ENCODE peak calls at places on chromosomes 1 and 21, in ten cellular contexts. J, Y, Z, K, B, M, G, C, W and T are unnamed samples.

GRCh38 chr1:1119272-1119890 is 3.5 kb upstream of the C1orf159 start:
- DNase-seq in J (no peak), Y (no peak), K (no peak), G (no peak), C (no peak), B (no peak), Z (no peak), W (no peak), M (no peak), T (no peak)

GRCh38 chr1:246587606-246588005 is 21.4 kb downstream of the CNST start:
- DNase-seq in J (peak), W (no peak), Y (no peak), K (no peak), C (peak), M (no peak), B (peak), G (no peak), Z (peak), T (no peak)

GRCh38 chr1:216111842-216112241 is 311.4 kb downstream of the USH2A start:
- DNase-seq in J (peak), Y (no peak), W (no peak), B (no peak), G (no peak), Z (no peak), M (no peak), K (no peak), C (no peak), T (no peak)

GRCh38 chr1:40652452-40652851 is 13.0 kb downstream of the RIMS3 start:
- DNase-seq in C (no peak), K (no peak), G (no peak), J (no peak), B (no peak), W (no peak), M (no peak), Z (no peak), Y (no peak), T (no peak)

GRCh38 chr1:8767006-8767405 is 50.4 kb downstream of the RERE start:
- DNase-seq in J (no peak), G (no peak), B (peak), W (no peak), Z (no peak), C (no peak), Y (no peak), K (no peak), M (no peak), T (no peak)

GRCh38 chr1:45455162-45455561 is 35.8 kb downstream of the TESK2 start:
- DNase-seq in W (no peak), M (no peak), C (no peak), G (no peak), Z (no peak), K (no peak), J (peak), Y (peak), B (no peak), T (no peak)

GRCh38 chr1:14755518-14756252 is 157.2 kb downstream of the KAZN start:
- DNase-seq in W (no peak), J (no peak), B (no peak), G (no peak), Y (no peak), M (peak), Z (peak), C (no peak), K (no peak), T (no peak)

GRCh38 chr1:167185062-167185461 is 35.6 kb upstream of the POU2F1 start:
- DNase-seq in C (no peak), G (no peak), Z (no peak), W (no peak), J (no peak), M (no peak), B (no peak), Y (no peak), K (no peak), T (no peak)

GRCh38 chr1:168266644-168267186 is 14.0 kb upstream of the TBX19 start:
- DNase-seq in J (no peak), K (no peak), C (peak), G (no peak), W (no peak), Y (no peak), B (no peak), M (no peak), Z (no peak), T (no peak)

GRCh38 chr1:106554294-106554693 is 502.2 kb upstream of the PRMT6 start:
- DNase-seq in Y (no peak), G (no peak), Z (peak), M (no peak), W (no peak), C (peak), J (no peak), B (no peak), K (no peak), T (no peak)

GRCh38 chr1:53547321-53547720 is 88.1 kb downstream of the DMRTB1 start:
- DNase-seq in M (no peak), B (no peak), W (no peak), Y (no peak), J (no peak), Z (no peak), C (no peak), K (no peak), G (no peak), T (no peak)

GRCh38 chr1:231690072-231690471 is 63.5 kb downstream of the DISC1 start:
- DNase-seq in B (peak), W (no peak), K (no peak), Y (peak), M (peak), J (no peak), Z (no peak), C (no peak), G (no peak), T (no peak)

GRCh38 chr1:101108123-101108522 is 82.5 kb upstream of the DPH5 start:
- DNase-seq in B (peak), W (no peak), G (no peak), J (no peak), Z (peak), K (no peak), C (no peak), M (no peak), Y (no peak), T (no peak)

GRCh38 chr21:42829954-42830353 is 49.4 kb downstream of the WDR4 start:
- DNase-seq in J (no peak), Z (no peak), K (no peak), B (no peak), C (no peak), G (no peak), Y (no peak), W (no peak), M (no peak), T (no peak)

GRCh38 chr1:62295921-62296451 is 23.2 kb downstream of the KANK4 start:
- DNase-seq in W (peak), M (peak), J (peak), K (peak), B (no peak), G (no peak), Z (peak), C (peak), Y (no peak), T (peak)

GRCh38 chr1:2502661-2503553 is 23.5 kb downstream of the PANK4 start:
- DNase-seq in J (no peak), K (no peak), Z (no peak), W (no peak), B (no peak), Y (no peak), G (no peak), C (no peak), M (no peak), T (no peak)

GRCh38 chr1:21680918-21681317 is 11.8 kb upstream of the RAP1GAP start:
- DNase-seq in K (no peak), Y (no peak), B (no peak), J (peak), W (no peak), Z (no peak), C (peak), G (no peak), M (no peak), T (no peak)

GRCh38 chr1:38258085-38258484 is 211.5 kb upstream of the POU3F1 start:
- DNase-seq in Z (no peak), W (no peak), M (no peak), G (no peak), B (no peak), K (no peak), Y (no peak), J (no peak), C (no peak), T (no peak)

GRCh38 chr21:39036581-39036980 is 146.7 kb downstream of the PSMG1 start:
- DNase-seq in M (no peak), Y (no peak), K (no peak), G (no peak), Z (no peak), W (no peak), B (no peak), C (no peak), J (no peak), T (no peak)

GRCh38 chr1:21344098-21344749 is 54.0 kb upstream of the ECE1 start:
- DNase-seq in G (no peak), J (no peak), K (no peak), B (no peak), Y (no peak), M (no peak), W (no peak), Z (no peak), C (no peak), T (no peak)

GRCh38 chr1:11380500-11380899 is 98.5 kb upstream of the DISP3 start:
- DNase-seq in K (no peak), Z (no peak), J (no peak), G (no peak), Y (no peak), C (no peak), W (no peak), M (no peak), B (no peak), T (no peak)

GRCh38 chr1:26155370-26156284 is 3.3 kb upstream of the FAM110D start:
- DNase-seq in W (no peak), G (no peak), Z (no peak), C (no peak), Y (peak), J (no peak), K (no peak), B (no peak), M (no peak), T (peak)

GRCh38 chr1:76948846-76949245 is 81.6 kb downstream of the ST6GALNAC5 start:
- DNase-seq in Y (no peak), B (no peak), G (no peak), Z (peak), K (no peak), M (no peak), C (no peak), J (no peak), W (no peak), T (no peak)

GRCh38 chr1:10671090-10671489 is 125.4 kb downstream of the CASZ1 start:
- DNase-seq in W (no peak), C (no peak), M (no peak), G (no peak), Y (no peak), B (no peak), K (no peak), J (no peak), Z (no peak), T (no peak)

GRCh38 chr1:17141441-17142197 is 22.4 kb upstream of the PADI2 start:
- DNase-seq in W (peak), B (no peak), J (no peak), Y (no peak), K (no peak), G (no peak), M (no peak), Z (no peak), C (no peak), T (no peak)

GRCh38 chr1:156152628-156153027 is 757 bp upstream of the SEMA4A start:
- DNase-seq in Y (no peak), Z (no peak), M (no peak), J (no peak), K (no peak), C (no peak), B (no peak), W (no peak), G (no peak), T (no peak)

GRCh38 chr1:162689745-162690671 is 57.7 kb downstream of the DDR2 start:
- DNase-seq in Z (no peak), C (peak), J (peak), G (no peak), K (no peak), M (no peak), W (no peak), B (peak), Y (no peak), T (no peak)

GRCh38 chr1:173429517-173430477 is 47.3 kb upstream of the PRDX6 start:
- DNase-seq in B (peak), Z (peak), C (peak), Y (peak), J (peak), M (peak), K (peak), W (no peak), G (peak), T (peak)
- TF ChIP-seq CTCF in B (peak), Z (peak), C (peak), Y (peak), J (peak), M (peak), K (peak), W (peak), G (no peak), T (no peak)

GRCh38 chr21:45419162-45419561 is 14.2 kb downstream of the COL18A1 start:
- DNase-seq in Z (no peak), W (no peak), B (no peak), K (peak), C (no peak), G (no peak), M (no peak), J (no peak), Y (no peak), T (no peak)
- H3K4me2 ChIP-seq in Z (no peak), W (no peak), B (no peak), K (no peak), C (no peak), G (no peak), M (no peak), J (no peak), Y (no peak), T (no peak)

GRCh38 chr1:159279754-159280153 is 22.4 kb upstream of the FCER1A start:
- DNase-seq in J (no peak), Y (no peak), Z (no peak), M (no peak), C (no peak), G (no peak), B (no peak), K (no peak), W (no peak), T (no peak)

GRCh38 chr1:159275891-159276290 is 26.2 kb upstream of the FCER1A start:
- DNase-seq in G (no peak), B (no peak), M (no peak), W (no peak), Y (no peak), J (no peak), C (no peak), Z (no peak), K (no peak), T (no peak)
- TF ChIP-seq CTCF in G (no peak), B (no peak), M (no peak), W (no peak), Y (no peak), J (no peak), C (no peak), Z (no peak), K (no peak), T (no peak)

DNA sequence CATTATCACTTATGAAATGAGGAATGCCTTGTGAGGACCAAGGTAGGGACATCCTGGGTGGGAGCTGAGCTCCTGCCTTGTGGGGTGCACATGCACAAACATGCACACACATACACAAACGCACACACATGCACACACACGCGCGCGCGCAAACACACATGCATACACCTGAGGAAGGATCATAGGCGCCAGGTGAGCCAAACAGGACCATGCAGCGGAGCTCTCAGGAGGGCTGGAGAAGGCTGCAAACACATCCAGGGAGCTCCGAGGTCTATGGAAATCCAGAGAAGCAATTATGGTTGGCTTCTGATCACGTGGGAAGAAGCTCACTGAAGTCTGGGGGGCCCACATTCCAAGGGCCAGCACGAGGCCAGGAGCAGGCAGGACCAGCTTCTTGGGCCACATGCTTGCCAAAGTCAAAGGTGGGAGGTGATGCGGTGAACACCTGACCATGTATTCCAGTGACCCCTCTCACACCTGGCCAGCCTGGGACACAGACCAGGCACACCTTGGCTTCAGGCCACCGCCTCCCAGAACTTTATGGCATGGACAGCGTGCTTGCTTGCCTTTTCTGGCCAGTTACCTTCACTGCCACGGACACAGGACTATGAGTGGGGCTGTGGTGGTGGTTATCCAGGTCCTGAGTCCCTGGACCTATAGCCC is 13.6 kb downstream of the GPR137B start:
- DNase-seq in C (no peak), B (no peak), J (no peak), M (no peak), G (no peak), Y (no peak), Z (no peak), K (no peak), W (no peak), T (no peak)
- H3K4me2 ChIP-seq in C (no peak), B (no peak), J (no peak), M (no peak), G (no peak), Y (no peak), Z (no peak), K (no peak), W (peak), T (no peak)

DNA sequence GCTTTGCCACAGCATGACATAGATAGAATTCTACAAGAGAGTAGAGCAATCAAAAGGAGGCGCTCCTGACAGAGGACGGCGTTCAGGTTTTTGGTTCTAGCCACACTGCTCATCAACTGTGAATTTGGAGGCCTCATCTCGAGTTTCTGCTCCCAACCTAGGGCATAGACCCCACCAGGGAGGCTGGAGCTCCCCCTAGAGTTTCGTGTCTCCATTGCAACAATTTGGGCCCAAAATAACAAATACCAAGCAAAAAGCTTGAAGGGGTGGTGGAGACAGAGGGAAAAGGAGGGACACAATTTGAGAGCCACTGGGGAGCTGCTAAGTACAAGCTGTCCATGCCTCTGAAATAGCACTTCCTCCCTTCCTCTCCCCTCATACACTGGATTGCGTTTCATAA is 297.0 kb downstream of the GPATCH2 start:
- DNase-seq in K (peak), M (peak), Y (peak), W (no peak), J (peak), C (no peak), Z (peak), G (no peak), B (no peak), T (peak)
- TF ChIP-seq CTCF in K (peak), M (peak), Y (peak), W (peak), J (peak), C (peak), Z (peak), G (peak), B (no peak), T (peak)

GRCh38 chr1:161119379-161120061 is 1.6 kb downstream of the NIT1 start:
- DNase-seq in Z (peak), W (no peak), Y (peak), B (peak), K (peak), J (peak), C (peak), G (peak), M (peak), T (peak)
- H3K4me2 ChIP-seq in Z (peak), W (peak), Y (peak), B (no peak), K (peak), J (peak), C (peak), G (peak), M (peak), T (peak)

DNA sequence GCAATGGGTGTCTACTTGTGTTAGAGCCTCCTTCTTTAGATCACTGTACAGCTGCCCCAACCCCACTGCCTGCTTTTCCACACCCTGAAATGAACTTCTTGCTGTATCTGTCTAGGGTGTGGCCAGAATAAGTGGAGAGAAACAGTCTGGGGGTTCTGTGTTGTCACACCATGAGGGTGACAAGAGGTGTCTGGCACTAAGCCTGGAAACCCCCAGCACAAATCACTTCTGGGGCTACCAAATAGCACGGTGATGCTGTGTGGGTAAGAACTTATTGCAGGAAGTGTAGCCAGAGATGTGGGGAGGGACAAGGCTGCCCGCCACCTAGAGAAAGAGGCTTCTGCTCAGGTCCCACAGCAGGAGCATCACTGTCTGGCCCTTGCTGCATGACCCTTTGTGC is 4.8 kb downstream of the MAB21L3 start:
- DNase-seq in G (no peak), Z (no peak), W (no peak), Y (no peak), B (no peak), J (no peak), K (no peak), C (no peak), M (no peak), T (no peak)
- TF ChIP-seq CTCF in G (no peak), Z (no peak), W (no peak), Y (no peak), B (no peak), J (no peak), K (no peak), C (no peak), M (no peak), T (no peak)

DNA sequence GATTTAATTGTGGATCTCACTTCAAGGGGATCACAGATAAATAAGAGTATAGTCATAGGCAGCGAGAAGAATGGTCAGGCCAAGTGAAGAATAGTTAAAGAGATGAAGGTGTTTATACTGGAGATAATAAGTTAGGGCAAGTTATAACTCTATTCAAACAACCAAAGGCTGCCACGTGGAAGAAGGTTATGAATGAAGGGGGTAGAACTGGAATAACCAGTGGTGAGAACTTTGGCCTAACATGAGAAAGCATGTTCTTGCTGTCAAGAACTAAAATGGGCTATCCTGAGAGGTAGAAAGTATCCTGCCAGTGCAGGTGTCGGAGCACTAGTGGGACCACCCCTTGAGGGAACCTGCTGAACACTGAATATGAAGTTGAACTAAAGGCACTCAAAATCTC is 49.6 kb upstream of the EDEM3 start:
- DNase-seq in B (no peak), M (no peak), G (no peak), C (no peak), Y (no peak), J (no peak), K (no peak), Z (no peak), W (no peak), T (no peak)
- H3K4me2 ChIP-seq in B (no peak), M (no peak), G (no peak), C (no peak), Y (no peak), J (no peak), K (no peak), Z (no peak), W (no peak), T (no peak)

GRCh38 chr1:60425528-60425927 is 352.0 kb upstream of the C1orf87 start:
- DNase-seq in Z (no peak), G (no peak), Y (peak), B (peak), K (peak), M (peak), C (no peak), W (no peak), J (no peak), T (no peak)
- TF ChIP-seq CTCF in Z (peak), G (peak), Y (peak), B (peak), K (peak), M (peak), C (peak), W (no peak), J (no peak), T (peak)